ENCODE peak calls at places on chromosomes 16 and 17, in five cellular contexts. W is CD4-positive, alpha-beta T cell; C is germinal center; M is stomach; Q is memory B cell. I is an unnamed sample.

GRCh38 chr16:67207857-67208524 is 9.1 kb downstream of the ELMO3 start:
- DNase-seq in M (no peak), Q (no peak), C (no peak), W (no peak), I (no peak)

GRCh38 chr17:42284566-42284965 is 3.7 kb upstream of the STAT5A start:
- DNase-seq in M (peak; percentile 20), C (no peak), Q (no peak), W (no peak), I (no peak)

GRCh38 chr17:9941305-9941704 is 36.2 kb upstream of the RCVRN start:
- DNase-seq in M (no peak), W (no peak), Q (no peak), C (no peak), I (no peak)

GRCh38 chr17:52064791-52065211 is 93.7 kb downstream of the CA10 start:
- DNase-seq in M (no peak), W (no peak), Q (no peak), C (no peak), I (no peak)

GRCh38 chr17:19569785-19570496 is 36.3 kb downstream of the SLC47A1 start:
- DNase-seq in W (no peak), Q (peak; percentile 21), M (no peak), C (peak; percentile 47), I (peak; percentile 52)

GRCh38 chr16:87333101-87333500 is 15.9 kb upstream of the C16orf95 start:
- DNase-seq in Q (no peak), M (no peak), W (no peak), C (no peak), I (no peak)

GRCh38 chr17:52156576-52156975 is 1.9 kb downstream of the CA10 start:
- DNase-seq in Q (no peak), C (no peak), W (no peak), M (no peak), I (no peak)

GRCh38 chr16:87824016-87824990 is 45.0 kb downstream of the SLC7A5 start:
- DNase-seq in M (no peak), W (no peak), Q (no peak), C (no peak), I (no peak)

GRCh38 chr17:43449470-43450202 is 34.1 kb upstream of the DHX8 start:
- DNase-seq in W (no peak), Q (no peak), M (peak; percentile 34), C (no peak), I (no peak)

GRCh38 chr16:57588821-57589220 is 39.6 kb upstream of the ADGRG1 start:
- DNase-seq in C (no peak), M (no peak), Q (no peak), W (no peak), I (no peak)

GRCh38 chr17:58284613-58285421 is 4.1 kb upstream of the MPO start:
- DNase-seq in M (no peak), Q (no peak), W (no peak), C (no peak), I (no peak)

GRCh38 chr16:87848676-87849345 is 20.5 kb downstream of the SLC7A5 start:
- DNase-seq in W (no peak), Q (no peak), M (peak; percentile 73), C (no peak), I (no peak)

GRCh38 chr17:77214743-77215142 is 74.0 kb downstream of the SEC14L1 start:
- DNase-seq in Q (no peak), M (peak; percentile 51), C (no peak), W (no peak), I (peak; percentile 40)

GRCh38 chr16:88899901-88900648 is 33.6 kb upstream of the PABPN1L start:
- DNase-seq in W (no peak), M (no peak), C (no peak), Q (no peak), I (no peak)

GRCh38 chr17:32494621-32495346 is 8.0 kb downstream of the CDK5R1 start:
- DNase-seq in C (no peak), W (no peak), Q (no peak), M (no peak), I (no peak)

GRCh38 chr16:87226926-87227650 is 90.1 kb downstream of the C16orf95 start:
- DNase-seq in Q (no peak), C (no peak), W (no peak), M (no peak), I (no peak)

GRCh38 chr16:11090947-11091785 is 146.8 kb downstream of the CLEC16A start:
- DNase-seq in Q (no peak), W (no peak), C (no peak), M (no peak), I (no peak)

GRCh38 chr17:78537217-78537860 is 39.9 kb downstream of the DNAH17 start:
- DNase-seq in C (no peak), M (no peak), W (no peak), Q (no peak), I (no peak)

GRCh38 chr17:41615454-41615853 is 2.9 kb upstream of the KRT16 start:
- DNase-seq in M (no peak), C (no peak), Q (no peak), W (no peak), I (no peak)